ENCODE peak calls at places on chromosomes 11 and 22, in ten cellular contexts. J is AG09309; H is right lobe of liver; C is aorta; W is CD8-positive, alpha-beta T cell; A is iris pigment epithelial cell; O is mucosa of gallbladder; V is NCI-H2029; S is Peyer's patch; B is OCI-LY7. P is an unnamed sample.

GRCh38 chr11:128058580-128059208 is 528.7 kb downstream of the ETS1 start:
- DNase-seq in S (no peak), J (no peak), V (no peak), W (no peak), A (no peak), O (no peak), B (no peak), C (no peak), H (no peak), P (no peak)

GRCh38 chr22:47883757-47884156 is 1121.3 kb downstream of the TBC1D22A start:
- DNase-seq in S (no peak), B (no peak), C (no peak), H (no peak), V (no peak), O (no peak), W (no peak), J (no peak), A (no peak), P (no peak)

GRCh38 chr11:130209944-130210854 is 50.6 kb downstream of the ST14 start:
- DNase-seq in J (no peak), O (peak), C (no peak), W (no peak), B (no peak), H (no peak), A (no peak), S (peak), V (no peak), P (no peak)

GRCh38 chr11:1943977-1944376 is 3.2 kb upstream of the MRPL23 start:
- DNase-seq in J (no peak), B (no peak), H (peak), O (peak), S (peak), A (peak), C (peak), V (peak), W (no peak), P (peak)

GRCh38 chr11:64887757-64888405 is 9.5 kb upstream of the EHD1 start:
- DNase-seq in W (peak), B (peak), S (peak), V (peak), C (peak), H (peak), A (no peak), O (peak), J (no peak), P (no peak)

GRCh38 chr11:70200212-70200844 is 2.8 kb upstream of the FADD start:
- DNase-seq in H (peak), A (no peak), C (peak), V (no peak), J (no peak), O (no peak), W (no peak), B (no peak), S (no peak), P (no peak)

GRCh38 chr11:10902301-10902700 is 44.4 kb upstream of the ZBED5 start:
- DNase-seq in B (no peak), A (peak), H (no peak), S (no peak), J (no peak), W (no peak), V (no peak), C (no peak), O (no peak), P (no peak)

GRCh38 chr11:1717745-1718144 is 20.8 kb downstream of the KRTAP5-6 start:
- DNase-seq in W (no peak), C (no peak), H (no peak), J (no peak), B (no peak), O (no peak), S (peak), A (no peak), V (no peak), P (no peak)

GRCh38 chr22:50581950-50582561 is 593 bp downstream of the CHKB start:
- DNase-seq in S (peak), B (peak), C (no peak), O (no peak), A (peak), W (peak), V (no peak), H (no peak), J (no peak), P (peak)

GRCh38 chr11:2529636-2530035 is 84.8 kb downstream of the KCNQ1 start:
- DNase-seq in A (no peak), C (peak), S (peak), V (no peak), H (no peak), J (no peak), O (no peak), B (no peak), W (no peak), P (no peak)